ENCODE peak calls at places on chromosomes 7 and 10, in five cellular contexts. H is GM23338, R is A673, O is HepG2, U is heart left ventricle. V is an unnamed sample.

GRCh38 chr10:127033569-127034175 is 128.4 kb downstream of the DOCK1 start:
- DNase-seq in H (no peak), R (no peak), O (peak; percentile 84), U (no peak), V (no peak)

GRCh38 chr10:77832243-77832642 is 94.3 kb downstream of the DLG5 start:
- DNase-seq in H (no peak), R (no peak), O (no peak), U (no peak), V (no peak)

GRCh38 chr10:34320265-34320664 is 494.8 kb downstream of the PARD3 start:
- DNase-seq in H (no peak), R (peak; percentile 34), O (no peak), U (no peak), V (no peak)

GRCh38 chr7:18126274-18126673 is 98.6 kb upstream of the PRPS1L1 start:
- DNase-seq in H (no peak), R (no peak), O (no peak), U (no peak), V (no peak)

GRCh38 chr10:5502903-5503835 is 3.8 kb upstream of the CALML5 start:
- DNase-seq in H (no peak), R (no peak), O (no peak), U (no peak), V (no peak)

GRCh38 chr7:31443457-31443856 is 70.4 kb upstream of the ITPRID1 start:
- DNase-seq in H (peak; percentile 90), R (peak; percentile 89), O (peak; percentile 26), U (no peak), V (no peak)

GRCh38 chr7:92835851-92836488 is 403 bp downstream of the CDK6 start:
- DNase-seq in H (no peak), R (peak; percentile 26), O (peak; percentile 7), U (peak; percentile 24), V (no peak)

GRCh38 chr10:124618674-124619073 is 125.5 kb downstream of the FAM53B start:
- DNase-seq in H (no peak), R (no peak), O (no peak), U (no peak), V (no peak)

GRCh38 chr10:114408968-114409444 is 4.7 kb upstream of the AFAP1L2 start:
- DNase-seq in H (no peak), R (no peak), O (no peak), U (no peak), V (no peak)

GRCh38 chr10:29869593-29869992 is 189.8 kb downstream of the JCAD start:
- DNase-seq in H (no peak), R (no peak), O (no peak), U (no peak), V (no peak)
- H3K36me3 ChIP-seq in H (no peaks in the 10 kb centered on the region), R (no peaks in the 10 kb centered on the region), O (no peaks in the 10 kb centered on the region), U (no peaks in the 10 kb centered on the region), V (no peaks in the 10 kb centered on the region)

GRCh38 chr10:11877506-11877905 is 54.4 kb downstream of the PROSER2 start:
- DNase-seq in H (no peak), R (no peak), O (no peak), U (no peak), V (no peak)

GRCh38 chr10:11878776-11879175 is 55.6 kb downstream of the PROSER2 start:
- DNase-seq in H (no peak), R (no peak), O (no peak), U (no peak), V (no peak)

GRCh38 chr10:11875183-11875498 is 52.0 kb downstream of the PROSER2 start:
- DNase-seq in H (peak; percentile 55), R (no peak), O (no peak), U (no peak), V (no peak)

GRCh38 chr10:11875499-11876281 is 52.5 kb downstream of the PROSER2 start:
- DNase-seq in H (peak; percentile 58), R (peak; percentile 56), O (peak; percentile 96), U (peak; percentile 82), V (peak; percentile 73)

GRCh38 chr10:11876805-11877395 is 53.7 kb downstream of the PROSER2 start:
- DNase-seq in H (no peak), R (no peak), O (no peak), U (no peak), V (no peak)
- TF ChIP-seq CTCF in H (no peak), R (no peak), O (no peak), U (no peak), V (no peak)

GRCh38 chr10:72034040-72034499 is 54.3 kb downstream of the SPOCK2 start:
- DNase-seq in H (no peak), R (no peak), O (peak; percentile 55), U (no peak), V (no peak)
- H3K27ac ChIP-seq in H (no peak overlapping the region), R (no peak overlapping the region), O (peak overlapping the region; percentile 75), U (no peak overlapping the region), V (peak overlapping the region; percentile 62)

GRCh38 chr7:100034871-100035510 is 14.6 kb upstream of the ZSCAN21 start:
- DNase-seq in H (no peak), R (no peak), O (no peak), U (no peak), V (no peak)
- H3K36me3 ChIP-seq in H (peaks cover 27% of the 10 kb centered on the region), R (peaks cover 61% of the 10 kb centered on the region), O (peaks cover 20% of the 10 kb centered on the region), U (peaks cover 67% of the 10 kb centered on the region), V (peaks cover 87% of the 10 kb centered on the region)

GRCh38 chr7:112572669-112573301 is 92.0 kb downstream of the LSMEM1 start:
- DNase-seq in H (no peak), R (no peak), O (peak; percentile 70), U (no peak), V (no peak)

GRCh38 chr7:112575864-112576263 is 95.1 kb downstream of the LSMEM1 start:
- DNase-seq in H (no peak), R (no peak), O (peak; percentile 35), U (no peak), V (no peak)

GRCh38 chr7:112573302-112574039 is 92.7 kb downstream of the LSMEM1 start:
- DNase-seq in H (peak; percentile 24), R (peak; percentile 34), O (no peak), U (no peak), V (no peak)

GRCh38 chr7:112567388-112567787 is 86.6 kb downstream of the LSMEM1 start:
- DNase-seq in H (no peak), R (no peak), O (no peak), U (no peak), V (no peak)

DNA sequence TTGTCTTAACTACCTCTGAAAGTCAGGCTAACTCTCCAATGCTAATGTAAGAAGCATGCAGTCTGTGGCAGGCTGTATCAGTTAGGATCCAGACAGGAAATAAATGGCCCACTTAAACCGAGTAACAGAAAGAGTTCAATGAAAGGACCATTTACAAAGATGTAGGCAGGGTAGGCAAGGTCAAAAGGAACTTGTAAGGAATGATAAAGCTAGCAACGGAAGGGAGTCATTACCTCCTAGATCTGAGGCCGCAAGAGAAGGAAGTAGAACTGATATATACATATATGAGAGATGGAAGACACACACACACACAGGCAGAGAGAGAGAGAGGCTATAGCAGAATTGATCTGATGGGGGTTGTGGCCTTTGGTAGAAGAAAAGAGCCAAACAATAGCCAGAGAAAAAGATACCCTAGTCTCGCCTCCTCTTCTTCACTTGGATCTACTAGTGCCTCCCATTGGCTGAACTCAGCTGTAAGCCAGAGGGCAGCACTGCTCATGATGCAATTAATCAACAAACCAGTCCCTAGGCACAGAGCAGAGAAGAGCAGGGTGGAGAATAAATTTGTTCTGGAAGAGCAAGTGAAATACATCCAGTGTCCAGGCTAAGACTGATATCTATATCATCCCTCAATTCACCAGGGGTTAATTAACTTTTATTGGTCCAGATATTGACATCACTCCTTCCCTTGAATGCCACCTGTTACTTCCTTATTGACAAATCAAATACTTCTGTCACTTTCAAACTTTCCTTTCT is 91.2 kb downstream of the LSMEM1 start:
- DNase-seq in H (peak; percentile 53), R (no peak), O (peak; percentile 11), U (no peak), V (no peak)
- TF ChIP-seq CTCF in H (peak; percentile 78), R (peak; percentile 45), O (peak; percentile 45), U (no peak), V (no peak)

DNA sequence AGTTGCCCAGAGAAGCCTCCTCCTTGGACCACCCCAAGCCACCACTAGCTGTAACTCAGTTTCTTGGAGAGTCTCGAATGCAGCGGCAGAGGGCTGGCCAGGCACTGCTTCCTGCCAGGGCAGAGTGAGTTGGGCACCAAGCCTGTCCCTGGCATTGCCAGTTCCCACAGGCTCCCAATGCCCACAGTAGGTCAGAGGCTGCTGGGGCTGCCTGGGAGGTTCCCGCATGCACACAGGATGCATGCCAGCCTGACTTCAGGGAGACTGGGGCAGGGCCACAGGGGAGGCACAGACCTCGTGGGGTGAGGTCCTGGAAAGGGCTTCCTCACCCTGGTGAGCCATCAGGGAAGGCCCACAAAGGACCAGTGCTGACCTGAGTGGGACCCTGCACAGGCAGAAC is 152.8 kb downstream of the ZNF248 start:
- DNase-seq in H (no peak), R (no peak), O (no peak), U (no peak), V (no peak)
- H3K27ac ChIP-seq in H (no peak overlapping the region), R (no peak overlapping the region), O (no peak overlapping the region), U (no peak overlapping the region), V (no peak overlapping the region)

DNA sequence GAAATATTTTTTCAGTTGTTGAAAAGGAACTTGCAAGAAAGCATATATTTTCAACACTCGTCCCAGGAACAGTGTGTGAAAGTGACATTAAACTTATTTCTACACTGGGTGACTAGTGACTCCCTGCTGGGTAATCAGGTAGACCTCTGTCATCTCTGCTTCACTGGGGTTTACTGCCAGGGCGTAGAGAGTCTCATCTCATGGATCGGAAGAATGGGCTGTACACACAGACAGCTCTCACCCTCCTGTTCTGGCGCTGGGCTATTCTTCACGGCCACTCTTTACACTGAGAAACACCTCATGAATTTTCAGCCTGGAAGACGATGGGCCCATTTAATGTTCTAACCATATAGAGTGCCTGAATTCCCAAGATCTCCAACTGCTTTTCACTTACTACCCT is 36.4 kb downstream of the NRP1 start:
- DNase-seq in H (no peak), R (no peak), O (no peak), U (no peak), V (no peak)
- H3K36me3 ChIP-seq in H (no peaks in the 10 kb centered on the region), R (no peaks in the 10 kb centered on the region), O (peaks cover 3% of the 10 kb centered on the region), U (peaks cover 3% of the 10 kb centered on the region), V (peaks cover 71% of the 10 kb centered on the region)

DNA sequence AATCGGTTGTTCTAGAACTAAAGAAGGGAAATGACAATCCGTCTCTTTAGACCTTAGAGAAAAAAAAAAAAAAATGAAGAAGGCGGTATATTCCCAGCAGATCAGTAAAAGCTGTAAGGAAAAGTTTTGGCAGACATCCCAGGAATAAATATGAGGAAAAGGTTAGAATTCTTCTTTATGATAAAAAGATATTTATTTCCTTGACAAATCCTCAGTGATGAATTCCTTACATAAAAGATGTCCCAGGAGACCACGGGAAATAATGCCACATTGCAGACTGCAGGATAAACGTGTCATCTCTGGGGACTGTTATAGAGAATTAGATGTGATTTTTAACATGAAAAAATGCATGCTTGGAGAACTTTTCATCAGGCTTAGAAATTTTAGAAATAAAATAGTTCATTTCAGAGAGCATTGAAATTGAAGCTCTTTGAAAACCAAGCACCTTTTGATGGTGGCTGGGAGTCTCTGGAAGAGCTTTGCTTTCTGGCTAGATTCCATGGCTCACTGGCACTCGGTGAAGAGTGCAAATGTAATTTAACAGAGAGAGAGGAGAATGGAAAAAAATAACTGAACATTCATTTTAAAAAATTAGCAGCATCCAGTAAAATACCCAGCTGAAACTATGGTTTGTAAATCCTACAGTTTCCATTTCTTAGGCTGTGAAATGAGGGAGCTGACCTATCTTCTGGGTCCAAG is 98.2 kb downstream of the PRPF18 start:
- DNase-seq in H (no peak), R (peak; percentile 78), O (no peak), U (no peak), V (no peak)
- TF ChIP-seq CTCF in H (no peak), R (no peak), O (no peak), U (no peak), V (no peak)

GRCh38 chr10:104300736-104301292 is 31.8 kb downstream of the GSTO2 start:
- DNase-seq in H (no peak), R (no peak), O (no peak), U (peak; percentile 93), V (peak; percentile 85)
- H3K27ac ChIP-seq in H (no peak overlapping the region), R (no peak overlapping the region), O (no peak overlapping the region), U (peak overlapping the region; percentile 86), V (peak overlapping the region; percentile 91)

V was measured in heart right ventricle.